ENCODE peak calls at places on chromosome 19, in four cellular contexts. T is lung, V is trophoblast cell, D is neural progenitor cell. Q is an unnamed sample. For H3K27me3, the result is how much of the 10 kb centered on the place peaks cover.

GRCh38 chr19:5407356-5407755 is 47.9 kb upstream of the ZNRF4 start:
- DNase-seq in D (peak), V (no peak), T (no peak), Q (no peak)

GRCh38 chr19:34711890-34712289 is 22.2 kb upstream of the ZNF181 start:
- DNase-seq in T (no peak), D (no peak), V (no peak), Q (no peak)

GRCh38 chr19:31256601-31256990 is 92.6 kb downstream of the TSHZ3 start:
- DNase-seq in D (no peak), V (no peak), T (no peak), Q (no peak)

GRCh38 chr19:12365094-12365371 is 450 bp downstream of the ZNF442 start:
- DNase-seq in T (no peak), D (no peak), V (no peak), Q (no peak)

GRCh38 chr19:48480476-48481190 is 11.5 kb downstream of the CYTH2 start:
- DNase-seq in D (no peak), V (no peak), T (no peak), Q (peak)

GRCh38 chr19:39037194-39037593 is 4.8 kb upstream of the FBXO27 start:
- DNase-seq in D (no peak), V (no peak), T (no peak), Q (no peak)

GRCh38 chr19:18656337-18657086 is 19.7 kb downstream of the KLHL26 start:
- DNase-seq in D (no peak), T (no peak), V (no peak), Q (no peak)

GRCh38 chr19:35320285-35320706 is 8.7 kb upstream of the CD22 start:
- DNase-seq in D (no peak), V (no peak), T (no peak), Q (no peak)

GRCh38 chr19:33628921-33629825 is 7.4 kb downstream of the CHST8 start:
- DNase-seq in D (no peak), V (no peak), T (no peak), Q (no peak)

GRCh38 chr19:47428177-47428894 is 9.0 kb upstream of the MEIS3 start:
- DNase-seq in V (peak), T (peak), D (peak), Q (peak)

GRCh38 chr19:18433735-18434398 is 4.1 kb downstream of the ISYNA1 start:
- DNase-seq in V (no peak), T (no peak), D (peak), Q (no peak)

GRCh38 chr19:48470856-48471255 is 1.7 kb downstream of the CYTH2 start:
- DNase-seq in V (peak), D (no peak), T (no peak), Q (no peak)

GRCh38 chr19:1871630-1872029 is 8.3 kb upstream of the KLF16 start:
- DNase-seq in T (no peak), V (no peak), D (no peak), Q (no peak)

GRCh38 chr19:6062274-6062673 is 48.0 kb downstream of the RFX2 start:
- DNase-seq in T (peak), D (no peak), V (peak), Q (no peak)

GRCh38 chr19:54882758-54883157 is 8.7 kb downstream of the FCAR start:
- DNase-seq in V (no peak), T (no peak), D (no peak), Q (no peak)

GRCh38 chr19:11821474-11821873 is 7.4 kb downstream of the ZNF440 start:
- DNase-seq in D (no peak), T (no peak), V (peak), Q (no peak)

GRCh38 chr19:18468517-18468916 is 30.6 kb upstream of the ISYNA1 start:
- DNase-seq in D (no peak), V (no peak), T (no peak), Q (no peak)

GRCh38 chr19:50344661-50345318 is 15.6 kb upstream of the KCNC3 start:
- DNase-seq in T (no peak), D (no peak), V (no peak), Q (no peak)

GRCh38 chr19:58563034-58563573 is 4.7 kb upstream of the UBE2M start:
- DNase-seq in V (no peak), D (no peak), T (no peak), Q (no peak)

GRCh38 chr19:17534767-17535166 is 20.7 kb upstream of the COLGALT1 start:
- DNase-seq in V (no peak), T (no peak), D (no peak), Q (no peak)

GRCh38 chr19:47232422-47233211 is 1.6 kb upstream of the BBC3 start:
- DNase-seq in T (no peak), D (no peak), V (peak), Q (no peak)

GRCh38 chr19:54937926-54938325 is 9.4 kb downstream of the NLRP7 start:
- DNase-seq in T (no peak), V (peak), D (no peak), Q (no peak)

GRCh38 chr19:38139122-38139521 is 84.9 kb downstream of the DPF1 start:
- DNase-seq in T (no peak), V (no peak), D (no peak), Q (no peak)

GRCh38 chr19:50835785-50836542 is 2.6 kb upstream of the KLK15 start:
- DNase-seq in D (peak), V (peak), T (peak), Q (peak)

GRCh38 chr19:35114656-35115537 is 726 bp upstream of the FXYD3 start:
- DNase-seq in V (no peak), D (peak), T (peak), Q (peak)

GRCh38 chr19:1361601-1362384 is 21.9 kb upstream of the NDUFS7 start:
- DNase-seq in D (peak), V (no peak), T (no peak), Q (no peak)

GRCh38 chr19:23116802-23117571 is at the start of gene ZNF730:
- DNase-seq in V (peak), D (peak), T (no peak), Q (peak)

DNA sequence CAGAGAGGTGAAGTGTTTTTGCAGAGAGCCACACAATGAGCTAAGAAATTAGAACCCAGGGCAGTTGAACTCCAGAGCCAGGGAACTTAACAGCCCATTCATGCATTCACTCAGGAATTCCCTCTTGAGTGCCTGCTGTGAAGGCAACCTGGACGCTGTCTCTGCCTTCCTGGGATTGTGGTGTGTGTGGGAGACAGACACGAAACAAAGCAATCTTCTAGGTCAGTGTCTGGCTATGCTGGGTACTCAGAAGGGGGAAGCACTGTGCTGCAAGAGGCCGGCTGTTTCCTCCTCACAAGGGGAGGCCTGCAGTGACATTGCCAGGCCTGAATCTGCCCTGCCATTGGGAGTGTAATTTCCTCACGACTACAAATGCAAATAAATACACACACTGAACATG is 9.7 kb downstream of the BCKDHA start:
- DNase-seq in D (peak), T (no peak), V (no peak), Q (no peak)
- H3K27ac ChIP-seq in D (peak), T (peak), V (peak), Q (no peak)

DNA sequence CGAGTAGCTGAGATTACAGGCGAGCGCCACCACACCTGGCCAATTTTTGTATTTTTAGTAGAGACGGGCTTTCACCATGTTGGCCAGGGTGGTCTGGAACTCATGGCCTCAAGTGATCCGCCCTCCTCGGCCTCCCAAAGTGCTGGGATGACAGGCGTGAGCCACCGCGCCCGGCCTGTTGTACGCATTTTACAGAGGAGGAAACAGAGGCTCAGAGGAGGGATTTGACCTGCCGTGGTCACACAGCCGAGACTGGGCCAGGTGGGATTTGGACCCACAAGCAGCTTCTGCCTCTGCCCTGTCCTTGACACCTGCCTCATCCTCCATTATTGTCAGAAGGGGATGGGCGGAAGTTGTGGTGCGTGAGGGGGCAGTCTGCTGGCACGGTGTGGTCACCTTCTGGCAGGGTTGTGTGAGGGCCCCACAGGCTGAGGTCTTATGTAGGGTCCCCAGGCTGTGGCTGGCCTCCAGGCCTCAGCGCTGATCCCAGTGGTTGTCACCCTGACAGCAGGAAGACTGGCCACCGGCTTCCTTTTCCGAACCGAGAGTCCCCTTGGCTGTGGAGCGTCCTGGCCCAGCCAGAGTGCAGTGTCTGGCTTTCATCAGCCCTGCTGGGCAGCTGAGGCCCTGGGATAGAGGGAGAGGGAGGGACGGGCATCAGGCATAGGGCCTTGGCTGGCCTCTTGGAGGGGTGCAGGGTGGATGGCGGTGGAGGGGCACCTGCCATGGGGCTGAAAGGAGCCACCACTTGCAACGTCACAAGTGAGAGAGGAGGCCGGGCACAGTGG is 20.3 kb downstream of the NFIC start:
- DNase-seq in V (no peak), D (no peak), T (no peak), Q (no peak)
- H3K27me3 ChIP-seq in V (under half), D (under half), T (under half), Q (under half)

DNA sequence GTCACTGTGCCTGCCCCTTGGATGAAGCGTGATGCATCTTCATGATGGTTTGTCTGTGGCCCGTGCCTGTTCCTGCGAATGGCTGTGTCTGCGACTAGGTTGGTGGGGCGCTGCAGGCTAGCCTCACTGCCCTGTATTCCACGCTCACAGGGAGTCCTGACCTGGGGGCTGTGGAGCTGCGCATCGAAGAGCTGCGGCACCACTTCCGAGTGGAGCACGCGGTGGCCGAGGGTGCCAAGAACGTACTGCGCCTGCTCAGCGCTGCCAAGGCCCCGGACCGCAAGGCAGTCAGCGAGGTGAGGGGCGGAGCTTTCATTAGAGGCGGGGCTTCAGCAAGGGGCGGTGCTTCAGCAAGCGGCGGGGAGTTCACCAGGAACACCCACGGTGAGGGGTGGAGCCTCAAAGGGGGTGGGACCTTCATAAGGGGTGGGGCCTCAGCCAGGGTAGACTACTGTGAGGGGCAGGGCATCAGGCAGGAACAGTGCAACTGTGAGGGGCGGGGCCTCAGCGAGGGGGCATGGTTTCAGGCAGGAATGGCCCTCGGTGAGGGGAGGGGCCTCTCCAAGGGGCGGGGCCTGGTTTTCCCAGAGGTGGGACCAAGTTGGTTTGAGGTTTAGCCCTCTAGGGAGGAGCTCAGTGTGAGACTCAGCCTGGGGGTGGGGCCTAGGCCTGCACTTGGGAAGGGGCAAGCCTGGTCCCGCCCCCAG is 17.2 kb downstream of the PKN1 start:
- DNase-seq in T (no peak), D (peak), V (no peak), Q (peak)
- H3K27ac ChIP-seq in T (no peak), D (no peak), V (no peak), Q (no peak)

GRCh38 chr19:44600466-44600865 is 12.9 kb upstream of the IGSF23 start:
- DNase-seq in D (no peak), T (no peak), V (no peak), Q (no peak)

GRCh38 chr19:44596428-44597130 is 16.8 kb upstream of the IGSF23 start:
- DNase-seq in D (no peak), V (no peak), T (no peak), Q (no peak)

GRCh38 chr19:44597131-44597491 is 16.3 kb upstream of the IGSF23 start:
- DNase-seq in D (no peak), V (no peak), T (no peak), Q (no peak)

GRCh38 chr19:44598355-44598754 is 15.0 kb upstream of the IGSF23 start:
- DNase-seq in T (no peak), V (no peak), D (no peak), Q (no peak)

DNA sequence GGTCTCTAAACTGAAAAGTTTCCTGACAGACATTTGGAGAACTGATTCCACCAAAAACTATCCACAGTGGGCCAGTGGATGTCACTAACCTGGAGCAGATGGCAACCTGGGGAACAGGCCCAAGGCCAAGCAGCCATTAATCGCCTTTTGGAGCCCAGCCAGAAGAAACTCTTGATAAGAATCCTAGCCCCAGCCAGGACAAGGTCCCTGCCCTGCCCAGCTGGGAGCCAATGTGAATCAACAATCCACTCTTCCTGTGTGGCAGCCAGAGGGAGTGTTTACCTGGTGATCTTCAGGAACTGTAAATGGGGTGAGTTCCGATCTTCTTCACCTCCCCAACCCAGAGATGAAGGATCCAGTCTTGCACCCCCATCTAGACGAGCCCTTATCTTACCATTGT is 14.5 kb upstream of the IGSF23 start:
- DNase-seq in T (no peak), D (no peak), V (no peak), Q (no peak)
- H3K27me3 ChIP-seq in T (under half), D (under half), V (under half), Q (under half)